ENCODE peak calls at places on chromosomes 12 and 14, in five cellular contexts. Q is SK-N-SH, D is AG09319, Z is fibroblast of lung, I is heart left ventricle. V is an unnamed sample.
A peak's percentile ranks its signal among the peaks of the same experiment; 100 is the strongest.

GRCh38 chr14:104897286-104898194 is 27.1 kb upstream of the PLD4 start:
- DNase-seq in Q (peak; percentile 27), D (no peak), Z (no peak), I (no peak), V (no peak)

GRCh38 chr12:14910090-14910915 is 24.6 kb upstream of the MGP start:
- DNase-seq in Q (no peak), D (no peak), Z (no peak), I (no peak), V (no peak)

GRCh38 chr12:14482361-14482760 is 85.3 kb downstream of the PLBD1 start:
- DNase-seq in Q (no peak), D (no peak), Z (no peak), I (no peak), V (no peak)

GRCh38 chr12:46357438-46358324 is 14.9 kb downstream of the SLC38A2 start:
- DNase-seq in Q (no peak), D (peak; percentile 81), Z (peak; percentile 91), I (no peak), V (no peak)

GRCh38 chr12:43277630-43278267 is 274.3 kb downstream of the ADAMTS20 start:
- DNase-seq in Q (no peak), D (no peak), Z (peak; percentile 40), I (no peak), V (no peak)

GRCh38 chr12:12070674-12071661 is at the start of gene BCL2L14:
- DNase-seq in Q (no peak), D (no peak), Z (no peak), I (no peak), V (no peak)

GRCh38 chr12:65607271-65607880 is 216.9 kb upstream of the HMGA2 start:
- DNase-seq in Q (no peak), D (no peak), Z (no peak), I (no peak), V (no peak)

GRCh38 chr12:117036547-117036946 is 62.7 kb downstream of the TESC start:
- DNase-seq in Q (no peak), D (no peak), Z (no peak), I (no peak), V (no peak)

GRCh38 chr14:28264306-28264705 is 502.3 kb upstream of the FOXG1 start:
- DNase-seq in Q (no peak), D (no peak), Z (no peak), I (no peak), V (no peak)

GRCh38 chr12:11805680-11806079 is 156.2 kb downstream of the ETV6 start:
- DNase-seq in Q (no peak), D (no peak), Z (no peak), I (no peak), V (no peak)

GRCh38 chr12:89448526-89448925 is 76.1 kb downstream of the GALNT4 start:
- DNase-seq in Q (no peak), D (no peak), Z (no peak), I (no peak), V (no peak)

GRCh38 chr12:15584366-15585041 is 204.7 kb downstream of the EPS8 start:
- DNase-seq in Q (peak; percentile 5), D (peak; percentile 69), Z (peak; percentile 90), I (no peak), V (no peak)

GRCh38 chr12:46219892-46220655 is 48.8 kb downstream of the SLC38A1 start:
- DNase-seq in Q (no peak), D (peak; percentile 55), Z (peak; percentile 48), I (no peak), V (no peak)

GRCh38 chr12:43988838-43989560 is 153.1 kb downstream of the TMEM117 start:
- DNase-seq in Q (no peak), D (no peak), Z (peak; percentile 7), I (no peak), V (no peak)

GRCh38 chr12:58832920-58833319 is 87.4 kb downstream of the LRIG3 start:
- DNase-seq in Q (no peak), D (no peak), Z (no peak), I (no peak), V (no peak)

DNA sequence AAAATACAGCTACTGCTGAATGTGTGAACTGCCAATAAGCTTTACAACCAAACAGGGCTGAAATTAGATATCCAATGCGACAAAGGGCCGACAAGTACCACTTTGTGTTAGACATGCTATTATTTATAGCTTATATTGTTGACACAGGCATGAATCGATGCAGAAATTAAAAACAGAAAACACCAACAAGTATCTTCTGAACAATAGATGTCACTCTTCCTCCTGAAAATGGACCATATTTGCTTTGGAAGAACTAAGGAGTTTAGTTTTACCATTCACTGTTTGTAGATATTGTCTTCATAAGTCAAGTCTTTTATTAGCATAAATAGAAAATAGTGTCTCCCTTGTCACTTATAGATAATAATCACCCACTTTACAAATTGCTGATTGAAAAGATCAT is 86.5 kb downstream of the LRIG3 start:
- DNase-seq in Q (no peak), D (no peak), Z (no peak), I (no peak), V (no peak)
- TF ChIP-seq CTCF in Q (no peak), D (no peak), Z (no peak), I (no peak), V (no peak)

GRCh38 chr14:86675059-86675458 is 1145.1 kb downstream of the FLRT2 start:
- DNase-seq in Q (no peak), D (no peak), Z (no peak), I (no peak), V (no peak)
- TF ChIP-seq CTCF in Q (no peak), D (no peak), Z (no peak), I (no peak), V (no peak)

DNA sequence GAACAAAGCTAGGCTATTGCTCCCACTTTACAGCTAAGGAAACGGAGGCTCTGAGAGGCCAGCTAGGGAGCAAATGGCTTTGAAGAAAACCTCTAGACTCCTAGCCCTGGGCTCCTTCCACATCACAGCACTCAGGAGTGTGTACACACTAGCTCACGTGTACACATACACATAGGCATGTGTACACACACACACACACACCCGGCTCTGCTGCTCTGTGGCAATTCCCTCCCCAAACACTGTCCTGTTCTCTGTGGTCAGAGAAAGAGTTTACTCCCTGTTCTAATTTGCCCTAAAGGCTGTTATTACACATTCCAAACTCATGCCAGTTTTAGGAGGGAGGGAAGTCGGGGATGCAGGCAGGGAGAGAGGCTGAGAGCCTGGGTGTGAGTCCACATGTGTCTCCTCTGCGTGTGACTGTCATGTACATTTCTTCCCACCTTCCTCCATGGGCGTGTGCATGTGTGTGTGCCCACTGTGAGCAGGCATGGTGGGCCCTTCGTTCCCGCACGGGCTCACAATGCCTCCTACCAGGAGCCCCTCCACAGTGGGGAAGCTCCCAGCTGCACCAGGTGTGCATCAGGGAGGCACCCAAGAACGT is 14.2 kb downstream of the TRPV4 start:
- DNase-seq in Q (no peak), D (peak; percentile 52), Z (peak; percentile 22), I (no peak), V (no peak)
- TF ChIP-seq CTCF in Q (no peak), D (no peak), Z (no peak), I (no peak), V (no peak)

GRCh38 chr12:74412607-74413230 is 124.9 kb upstream of the ATXN7L3B start:
- DNase-seq in Q (no peak), D (no peak), Z (peak; percentile 24), I (no peak), V (no peak)
- TF ChIP-seq CTCF in Q (peak; percentile 70), D (peak; percentile 38), Z (peak; percentile 22), I (peak; percentile 44), V (peak; percentile 81)